ENCODE peak calls at places on chromosomes 7 and 10, in five cellular contexts. One of them, this sample, is unnamed.

GRCh38 chr7:106397994-106398393 is 113.2 kb upstream of the NAMPT start:
- DNase-seq in transverse colon: no peak
- DNase-seq in HepG2: no peak
- DNase-seq in HCT116: no peak
- DNase-seq in GM12878: no peak
- DNase-seq in this sample: no peak

GRCh38 chr10:3775671-3776551 is 9.1 kb downstream of the KLF6 start:
- DNase-seq in transverse colon: peak
- DNase-seq in HepG2: no peak
- DNase-seq in HCT116: peak
- DNase-seq in GM12878: no peak
- DNase-seq in this sample: no peak

GRCh38 chr7:75617634-75618234 is 121.0 kb downstream of the HIP1 start:
- DNase-seq in transverse colon: peak
- DNase-seq in HepG2: peak
- DNase-seq in HCT116: no peak
- DNase-seq in GM12878: peak
- DNase-seq in this sample: no peak

GRCh38 chr10:69846252-69847000 is 44.7 kb downstream of the COL13A1 start:
- DNase-seq in transverse colon: no peak
- DNase-seq in HepG2: no peak
- DNase-seq in HCT116: no peak
- DNase-seq in GM12878: no peak
- DNase-seq in this sample: no peak

GRCh38 chr7:19116121-19117080 is 1.0 kb downstream of the TWIST1 start:
- DNase-seq in transverse colon: no peak
- DNase-seq in HepG2: no peak
- DNase-seq in HCT116: no peak
- DNase-seq in GM12878: no peak
- DNase-seq in this sample: no peak

GRCh38 chr7:22142593-22142992 is 196.9 kb upstream of the CDCA7L start:
- DNase-seq in transverse colon: no peak
- DNase-seq in HepG2: no peak
- DNase-seq in HCT116: no peak
- DNase-seq in GM12878: no peak
- DNase-seq in this sample: no peak

GRCh38 chr7:13279854-13280435 is 592.5 kb downstream of the ARL4A start:
- DNase-seq in transverse colon: no peak
- DNase-seq in HepG2: peak
- DNase-seq in HCT116: peak
- DNase-seq in GM12878: no peak
- DNase-seq in this sample: no peak

GRCh38 chr10:73857446-73857845 is 16.9 kb downstream of the CAMK2G start:
- DNase-seq in transverse colon: no peak
- DNase-seq in HepG2: no peak
- DNase-seq in HCT116: no peak
- DNase-seq in GM12878: peak
- DNase-seq in this sample: no peak

GRCh38 chr10:16652154-16652553 is 130.5 kb upstream of the C1QL3 start:
- DNase-seq in transverse colon: no peak
- DNase-seq in HepG2: no peak
- DNase-seq in HCT116: no peak
- DNase-seq in GM12878: no peak
- DNase-seq in this sample: no peak

GRCh38 chr10:100878291-100878910 is 34.4 kb upstream of the SLF2 start:
- DNase-seq in transverse colon: peak
- DNase-seq in HepG2: peak
- DNase-seq in HCT116: peak
- DNase-seq in GM12878: no peak
- DNase-seq in this sample: peak

GRCh38 chr10:36712695-36713094 is 412.7 kb upstream of the ANKRD30A start:
- DNase-seq in transverse colon: no peak
- DNase-seq in HepG2: no peak
- DNase-seq in HCT116: no peak
- DNase-seq in GM12878: no peak
- DNase-seq in this sample: no peak

GRCh38 chr7:111987115-111987826 is 218.9 kb downstream of the DOCK4 start:
- DNase-seq in transverse colon: no peak
- DNase-seq in HepG2: no peak
- DNase-seq in HCT116: no peak
- DNase-seq in GM12878: no peak
- DNase-seq in this sample: no peak

GRCh38 chr7:138075350-138075749 is 909 bp upstream of the AKR1D1 start:
- DNase-seq in transverse colon: no peak
- DNase-seq in HepG2: no peak
- DNase-seq in HCT116: no peak
- DNase-seq in GM12878: no peak
- DNase-seq in this sample: no peak

GRCh38 chr7:138074121-138074520 is 2.1 kb upstream of the AKR1D1 start:
- DNase-seq in transverse colon: no peak
- DNase-seq in HepG2: no peak
- DNase-seq in HCT116: no peak
- DNase-seq in GM12878: no peak
- DNase-seq in this sample: no peak

GRCh38 chr7:138077809-138078208 is 1.6 kb downstream of the AKR1D1 start:
- DNase-seq in transverse colon: no peak
- DNase-seq in HepG2: no peak
- DNase-seq in HCT116: no peak
- DNase-seq in GM12878: no peak
- DNase-seq in this sample: no peak

GRCh38 chr7:138074540-138074939 is 1.7 kb upstream of the AKR1D1 start:
- DNase-seq in transverse colon: no peak
- DNase-seq in HepG2: no peak
- DNase-seq in HCT116: no peak
- DNase-seq in GM12878: no peak
- DNase-seq in this sample: no peak

DNA sequence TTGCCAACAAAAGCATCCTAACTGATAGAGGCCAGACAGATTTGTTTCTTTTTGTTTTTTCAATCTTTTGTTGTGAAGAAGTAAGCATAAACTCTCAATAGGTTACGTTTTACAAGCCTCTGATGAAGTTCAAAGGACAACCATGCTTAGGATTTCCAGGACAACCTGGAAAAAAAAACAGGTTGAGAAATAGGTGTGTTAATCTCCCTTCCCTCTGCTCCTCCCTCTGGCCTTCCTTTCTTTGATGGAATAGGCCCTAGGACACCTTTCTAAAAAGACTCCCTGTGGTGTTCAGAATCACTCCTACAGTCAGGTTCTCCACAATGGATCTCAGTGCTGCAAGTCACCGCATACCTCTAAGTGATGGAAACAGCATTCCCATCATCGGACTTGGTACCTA is at the start of gene AKR1D1:
- DNase-seq in transverse colon: no peak
- DNase-seq in HepG2: peak
- DNase-seq in HCT116: no peak
- DNase-seq in GM12878: no peak
- DNase-seq in this sample: no peak
- H3K27ac ChIP-seq in transverse colon: no peak
- H3K27ac ChIP-seq in HepG2: no peak
- H3K27ac ChIP-seq in HCT116: no peak
- H3K27ac ChIP-seq in GM12878: no peak
- H3K27ac ChIP-seq in this sample: no peak

DNA sequence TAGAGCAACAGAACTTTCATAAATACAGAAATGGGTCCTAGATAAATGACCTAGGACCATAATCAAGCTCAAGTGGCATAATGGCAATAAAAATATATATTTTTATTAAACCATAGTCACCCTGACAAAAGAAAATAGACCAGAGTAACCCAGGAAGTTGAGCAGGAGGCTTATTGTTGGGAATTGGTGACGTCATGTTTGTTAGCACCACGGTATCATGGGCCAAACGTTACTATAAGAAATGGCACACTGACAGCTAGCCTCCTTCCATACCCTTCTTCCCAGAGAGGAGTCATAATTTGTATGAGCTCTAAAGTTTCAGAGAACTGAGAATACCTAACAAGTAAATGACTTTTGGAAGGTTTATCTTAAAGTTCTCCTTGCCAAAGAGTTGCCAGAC is 1698.2 kb downstream of the REEP3 start:
- DNase-seq in transverse colon: no peak
- DNase-seq in HepG2: no peak
- DNase-seq in HCT116: no peak
- DNase-seq in GM12878: no peak
- DNase-seq in this sample: no peak
- TF ChIP-seq POLR2AphosphoS5 in transverse colon: no peak
- TF ChIP-seq POLR2AphosphoS5 in HepG2: no peak
- TF ChIP-seq POLR2AphosphoS5 in HCT116: no peak
- TF ChIP-seq POLR2AphosphoS5 in GM12878: no peak
- TF ChIP-seq POLR2AphosphoS5 in this sample: no peak

DNA sequence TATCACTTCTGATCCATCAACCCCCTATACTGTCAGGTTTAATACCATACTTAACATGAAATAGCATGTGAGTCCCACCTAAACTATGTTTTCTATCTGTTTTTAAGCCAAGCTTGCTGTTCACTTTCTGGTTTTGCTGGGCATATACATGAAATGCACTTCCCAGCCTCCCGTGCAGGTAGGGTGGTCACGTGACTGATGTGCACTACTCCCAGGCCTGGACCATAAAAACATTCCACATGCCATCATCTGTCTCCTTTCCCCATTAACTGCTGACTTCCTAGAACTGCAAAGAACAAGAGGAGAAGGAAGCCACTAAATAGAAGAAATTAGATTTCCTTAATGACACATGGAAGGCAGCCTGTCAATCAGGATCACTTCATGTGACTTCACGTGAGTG is 40.1 kb upstream of the CALD1 start:
- DNase-seq in transverse colon: no peak
- DNase-seq in HepG2: no peak
- DNase-seq in HCT116: no peak
- DNase-seq in GM12878: no peak
- DNase-seq in this sample: no peak
- H3K27ac ChIP-seq in transverse colon: no peak
- H3K27ac ChIP-seq in HepG2: no peak
- H3K27ac ChIP-seq in HCT116: no peak
- H3K27ac ChIP-seq in GM12878: no peak
- H3K27ac ChIP-seq in this sample: no peak

GRCh38 chr7:143015926-143016490 is 10.9 kb downstream of the OR9A2 start:
- DNase-seq in transverse colon: no peak
- DNase-seq in HepG2: no peak
- DNase-seq in HCT116: no peak
- DNase-seq in GM12878: no peak
- DNase-seq in this sample: no peak
- TF ChIP-seq POLR2AphosphoS5 in transverse colon: no peak
- TF ChIP-seq POLR2AphosphoS5 in HepG2: no peak
- TF ChIP-seq POLR2AphosphoS5 in HCT116: no peak
- TF ChIP-seq POLR2AphosphoS5 in GM12878: no peak
- TF ChIP-seq POLR2AphosphoS5 in this sample: no peak

DNA sequence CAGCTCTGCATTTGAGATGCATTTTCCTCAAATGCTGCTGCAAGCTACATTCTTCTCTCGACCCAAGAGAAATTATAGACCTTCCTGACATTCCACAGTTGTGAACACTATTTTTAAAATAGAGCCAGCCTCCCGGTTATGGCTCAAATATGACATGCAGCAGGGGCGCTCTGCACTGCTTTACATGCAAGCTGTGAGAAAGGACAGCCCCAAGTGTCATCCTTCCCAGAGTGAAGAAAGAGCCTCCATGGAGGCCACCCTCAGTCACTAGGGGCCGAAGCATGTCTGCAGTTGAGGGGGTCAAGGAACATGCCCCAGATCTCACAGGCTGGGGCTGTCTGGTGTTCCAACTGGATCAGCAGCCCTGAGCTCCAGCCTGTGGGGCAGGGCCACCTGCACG is 63.9 kb upstream of the CHST15 start:
- DNase-seq in transverse colon: no peak
- DNase-seq in HepG2: no peak
- DNase-seq in HCT116: no peak
- DNase-seq in GM12878: no peak
- DNase-seq in this sample: no peak
- H3K27ac ChIP-seq in transverse colon: no peak
- H3K27ac ChIP-seq in HepG2: no peak
- H3K27ac ChIP-seq in HCT116: no peak
- H3K27ac ChIP-seq in GM12878: no peak
- H3K27ac ChIP-seq in this sample: no peak